ENCODE peak calls at places on chromosomes 12 and 14, in seven cellular contexts. One of them, this sample, is unnamed.
A peak's percentile ranks its signal among the peaks of the same experiment; 100 is the strongest.

GRCh38 chr14:66974397-66975025 is 214.7 kb upstream of the GARIN2 start:
- DNase-seq in left ventricle myocardium inferior: no peak
- DNase-seq in ovary: no peak
- DNase-seq in IMR-90: peak; percentile 4
- DNase-seq in CD4-positive, alpha-beta memory T cell: no peak
- DNase-seq in cardiac muscle cell: peak; percentile 12
- DNase-seq in aorta: no peak
- DNase-seq in this sample: no peak

GRCh38 chr14:71354142-71354541 is 446.9 kb downstream of the PCNX1 start:
- DNase-seq in left ventricle myocardium inferior: no peak
- DNase-seq in ovary: no peak
- DNase-seq in IMR-90: no peak
- DNase-seq in CD4-positive, alpha-beta memory T cell: no peak
- DNase-seq in cardiac muscle cell: no peak
- DNase-seq in aorta: no peak
- DNase-seq in this sample: no peak

GRCh38 chr12:51429705-51430104 is 5.1 kb downstream of the SLC4A8 start:
- DNase-seq in left ventricle myocardium inferior: no peak
- DNase-seq in ovary: no peak
- DNase-seq in IMR-90: no peak
- DNase-seq in CD4-positive, alpha-beta memory T cell: no peak
- DNase-seq in cardiac muscle cell: no peak
- DNase-seq in aorta: no peak
- DNase-seq in this sample: no peak

GRCh38 chr14:24875203-24875840 is 174.6 kb downstream of the STXBP6 start:
- DNase-seq in left ventricle myocardium inferior: no peak
- DNase-seq in ovary: no peak
- DNase-seq in IMR-90: peak; percentile 11
- DNase-seq in CD4-positive, alpha-beta memory T cell: no peak
- DNase-seq in cardiac muscle cell: no peak
- DNase-seq in aorta: no peak
- DNase-seq in this sample: no peak

GRCh38 chr12:107014050-107014449 is 27.1 kb upstream of the MTERF2 start:
- DNase-seq in left ventricle myocardium inferior: no peak
- DNase-seq in ovary: no peak
- DNase-seq in IMR-90: no peak
- DNase-seq in CD4-positive, alpha-beta memory T cell: peak; percentile 56
- DNase-seq in cardiac muscle cell: no peak
- DNase-seq in aorta: no peak
- DNase-seq in this sample: no peak

GRCh38 chr12:51118706-51119105 is 35.3 kb upstream of the CSRNP2 start:
- DNase-seq in left ventricle myocardium inferior: no peak
- DNase-seq in ovary: no peak
- DNase-seq in IMR-90: peak; percentile 84
- DNase-seq in CD4-positive, alpha-beta memory T cell: no peak
- DNase-seq in cardiac muscle cell: peak; percentile 7
- DNase-seq in aorta: no peak
- DNase-seq in this sample: no peak

GRCh38 chr14:62691613-62692489 is 353.4 kb downstream of the KCNH5 start:
- DNase-seq in left ventricle myocardium inferior: no peak
- DNase-seq in ovary: no peak
- DNase-seq in IMR-90: peak; percentile 97
- DNase-seq in CD4-positive, alpha-beta memory T cell: no peak
- DNase-seq in cardiac muscle cell: peak; percentile 97
- DNase-seq in aorta: no peak
- DNase-seq in this sample: no peak

GRCh38 chr14:31893156-31893813 is 183.8 kb upstream of the ARHGAP5 start:
- DNase-seq in left ventricle myocardium inferior: no peak
- DNase-seq in ovary: no peak
- DNase-seq in IMR-90: peak; percentile 39
- DNase-seq in CD4-positive, alpha-beta memory T cell: no peak
- DNase-seq in cardiac muscle cell: peak; percentile 3
- DNase-seq in aorta: no peak
- DNase-seq in this sample: peak; percentile 21

GRCh38 chr12:53223006-53223305 is 9.1 kb downstream of the RARG start:
- DNase-seq in left ventricle myocardium inferior: no peak
- DNase-seq in ovary: no peak
- DNase-seq in IMR-90: no peak
- DNase-seq in CD4-positive, alpha-beta memory T cell: no peak
- DNase-seq in cardiac muscle cell: no peak
- DNase-seq in aorta: peak; percentile 50
- DNase-seq in this sample: no peak

GRCh38 chr14:37824936-37825698 is 229.7 kb downstream of the TTC6 start:
- DNase-seq in left ventricle myocardium inferior: no peak
- DNase-seq in ovary: no peak
- DNase-seq in IMR-90: no peak
- DNase-seq in CD4-positive, alpha-beta memory T cell: no peak
- DNase-seq in cardiac muscle cell: peak; percentile 2
- DNase-seq in aorta: no peak
- DNase-seq in this sample: no peak

GRCh38 chr12:80559766-80560165 is 115.7 kb downstream of the PTPRQ start:
- DNase-seq in left ventricle myocardium inferior: no peak
- DNase-seq in ovary: no peak
- DNase-seq in IMR-90: no peak
- DNase-seq in CD4-positive, alpha-beta memory T cell: no peak
- DNase-seq in cardiac muscle cell: no peak
- DNase-seq in aorta: no peak
- DNase-seq in this sample: no peak

GRCh38 chr12:108700833-108701450 is 30.4 kb downstream of the CORO1C start:
- DNase-seq in left ventricle myocardium inferior: no peak
- DNase-seq in ovary: no peak
- DNase-seq in IMR-90: no peak
- DNase-seq in CD4-positive, alpha-beta memory T cell: no peak
- DNase-seq in cardiac muscle cell: no peak
- DNase-seq in aorta: no peak
- DNase-seq in this sample: no peak

GRCh38 chr12:108704527-108704926 is 26.8 kb downstream of the CORO1C start:
- DNase-seq in left ventricle myocardium inferior: no peak
- DNase-seq in ovary: no peak
- DNase-seq in IMR-90: no peak
- DNase-seq in CD4-positive, alpha-beta memory T cell: no peak
- DNase-seq in cardiac muscle cell: no peak
- DNase-seq in aorta: no peak
- DNase-seq in this sample: no peak

GRCh38 chr12:108699955-108700563 is 31.3 kb downstream of the CORO1C start:
- DNase-seq in left ventricle myocardium inferior: no peak
- DNase-seq in ovary: no peak
- DNase-seq in IMR-90: peak; percentile 64
- DNase-seq in CD4-positive, alpha-beta memory T cell: no peak
- DNase-seq in cardiac muscle cell: no peak
- DNase-seq in aorta: no peak
- DNase-seq in this sample: no peak

GRCh38 chr12:108702534-108702933 is 28.8 kb downstream of the CORO1C start:
- DNase-seq in left ventricle myocardium inferior: no peak
- DNase-seq in ovary: no peak
- DNase-seq in IMR-90: no peak
- DNase-seq in CD4-positive, alpha-beta memory T cell: no peak
- DNase-seq in cardiac muscle cell: no peak
- DNase-seq in aorta: no peak
- DNase-seq in this sample: no peak

DNA sequence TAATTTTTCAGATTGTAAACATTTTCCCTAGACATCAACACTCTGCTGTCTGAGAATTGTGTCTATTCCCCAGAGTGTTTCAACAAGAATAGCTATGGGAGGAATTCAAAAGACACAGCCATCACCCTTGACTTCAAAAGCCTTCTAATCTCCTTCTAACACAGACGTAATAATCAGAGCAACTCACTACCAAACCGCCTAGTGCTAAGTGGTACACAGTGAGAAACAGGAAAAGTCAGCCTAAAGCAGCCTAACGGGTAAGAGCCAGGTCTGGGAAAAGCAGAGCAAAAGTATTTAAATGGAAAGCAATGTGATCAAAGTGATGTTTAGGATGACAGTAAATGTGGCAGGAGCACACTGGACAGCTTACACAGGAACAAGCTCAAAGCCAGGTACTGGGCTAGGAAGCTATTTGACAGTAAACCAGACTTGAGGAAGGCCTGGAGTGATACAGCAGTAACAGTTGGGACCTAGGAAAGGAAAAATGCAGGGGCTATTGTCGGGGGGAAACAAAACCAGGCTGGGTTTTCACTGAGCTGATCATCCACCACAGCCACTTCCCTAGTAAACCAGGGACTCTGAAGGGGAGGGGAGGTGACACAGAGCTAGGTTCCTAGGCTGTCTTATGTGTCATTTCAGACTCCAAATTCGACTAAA is 29.4 kb downstream of the CORO1C start:
- DNase-seq in left ventricle myocardium inferior: no peak
- DNase-seq in ovary: no peak
- DNase-seq in IMR-90: peak; percentile 63
- DNase-seq in CD4-positive, alpha-beta memory T cell: no peak
- DNase-seq in cardiac muscle cell: peak; percentile 80
- DNase-seq in aorta: no peak
- DNase-seq in this sample: no peak
- H3K27ac ChIP-seq in left ventricle myocardium inferior: peak overlapping the region; percentile 74
- H3K27ac ChIP-seq in ovary: peak overlapping the region; percentile 57
- H3K27ac ChIP-seq in IMR-90: peak overlapping the region; percentile 91
- H3K27ac ChIP-seq in CD4-positive, alpha-beta memory T cell: no peak overlapping the region
- H3K27ac ChIP-seq in cardiac muscle cell: peak overlapping the region; percentile 99
- H3K27ac ChIP-seq in aorta: peak overlapping the region; percentile 83
- H3K27ac ChIP-seq in this sample: peak overlapping the region; percentile 74

GRCh38 chr14:105087308-105087962 is 22.2 kb upstream of the GPR132 start:
- DNase-seq in left ventricle myocardium inferior: peak; percentile 62
- DNase-seq in ovary: peak; percentile 82
- DNase-seq in IMR-90: peak; percentile 56
- DNase-seq in CD4-positive, alpha-beta memory T cell: no peak
- DNase-seq in cardiac muscle cell: peak; percentile 75
- DNase-seq in aorta: peak; percentile 84
- DNase-seq in this sample: peak; percentile 59

GRCh38 chr14:105086833-105087307 is 21.6 kb upstream of the GPR132 start:
- DNase-seq in left ventricle myocardium inferior: peak; percentile 87
- DNase-seq in ovary: peak; percentile 82
- DNase-seq in IMR-90: peak; percentile 71
- DNase-seq in CD4-positive, alpha-beta memory T cell: peak; percentile 82
- DNase-seq in cardiac muscle cell: peak; percentile 84
- DNase-seq in aorta: peak; percentile 93
- DNase-seq in this sample: peak; percentile 74

GRCh38 chr14:105088812-105089745 is 23.8 kb upstream of the GPR132 start:
- DNase-seq in left ventricle myocardium inferior: no peak
- DNase-seq in ovary: peak; percentile 50
- DNase-seq in IMR-90: peak; percentile 30
- DNase-seq in CD4-positive, alpha-beta memory T cell: no peak
- DNase-seq in cardiac muscle cell: no peak
- DNase-seq in aorta: peak; percentile 75
- DNase-seq in this sample: no peak

GRCh38 chr14:105089746-105090492 is 24.7 kb upstream of the GPR132 start:
- DNase-seq in left ventricle myocardium inferior: no peak
- DNase-seq in ovary: peak; percentile 51
- DNase-seq in IMR-90: no peak
- DNase-seq in CD4-positive, alpha-beta memory T cell: no peak
- DNase-seq in cardiac muscle cell: no peak
- DNase-seq in aorta: peak; percentile 72
- DNase-seq in this sample: no peak

DNA sequence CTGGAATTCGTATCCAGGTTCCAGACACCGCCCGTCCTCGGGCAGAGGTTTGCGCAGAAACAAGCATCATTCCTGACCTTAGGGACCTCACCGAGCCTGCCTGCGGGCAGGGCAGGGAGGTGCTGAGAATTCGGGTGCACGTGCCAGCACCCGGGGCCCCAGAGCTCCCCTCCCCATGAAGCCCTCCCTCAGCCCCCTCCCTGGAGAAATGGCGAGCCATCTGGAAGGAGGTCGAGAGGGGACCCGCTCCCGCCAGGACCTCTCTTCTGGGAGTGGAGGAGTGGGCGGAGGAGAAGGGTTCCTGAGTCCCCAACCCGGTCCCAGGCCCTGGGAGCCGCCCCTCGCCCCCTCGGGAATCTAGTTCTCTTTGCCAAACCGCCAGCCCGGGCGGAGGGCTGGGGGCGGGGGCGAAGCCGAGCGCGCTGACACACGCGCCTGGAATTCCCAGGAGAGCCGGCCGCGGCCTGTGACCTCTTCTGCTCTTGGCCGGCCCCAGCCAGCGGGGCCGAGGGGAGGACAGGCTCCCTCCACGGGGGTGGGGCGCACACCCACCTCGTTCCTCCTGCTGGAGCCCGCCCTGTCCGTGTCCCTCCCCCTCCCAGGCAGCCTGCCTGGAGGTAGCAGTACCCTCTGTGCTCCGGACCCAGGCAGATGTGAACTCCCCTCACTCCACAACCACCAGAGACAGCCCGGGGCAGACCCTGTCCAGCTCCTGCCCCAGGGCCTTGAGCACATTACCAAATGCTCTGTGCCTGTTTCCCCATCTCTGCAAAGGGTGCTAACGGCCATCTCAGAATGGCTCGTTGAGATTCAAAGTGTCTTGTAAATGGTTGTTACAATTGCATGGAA is 23.0 kb upstream of the GPR132 start:
- DNase-seq in left ventricle myocardium inferior: peak; percentile 62
- DNase-seq in ovary: peak; percentile 88
- DNase-seq in IMR-90: peak; percentile 74
- DNase-seq in CD4-positive, alpha-beta memory T cell: no peak
- DNase-seq in cardiac muscle cell: peak; percentile 86
- DNase-seq in aorta: peak; percentile 91
- DNase-seq in this sample: peak; percentile 41
- H3K4me3 ChIP-seq in left ventricle myocardium inferior: peak overlapping the region; percentile 72
- H3K4me3 ChIP-seq in ovary: peak overlapping the region; percentile 37
- H3K4me3 ChIP-seq in IMR-90: peak overlapping the region; percentile 48
- H3K4me3 ChIP-seq in CD4-positive, alpha-beta memory T cell: no peak overlapping the region
- H3K4me3 ChIP-seq in cardiac muscle cell: no peak overlapping the region
- H3K4me3 ChIP-seq in aorta: no peak overlapping the region
- H3K4me3 ChIP-seq in this sample: peak overlapping the region; percentile 62

GRCh38 chr12:89179245-89179644 is 173.1 kb downstream of the DUSP6 start:
- DNase-seq in left ventricle myocardium inferior: no peak
- DNase-seq in ovary: no peak
- DNase-seq in IMR-90: no peak
- DNase-seq in CD4-positive, alpha-beta memory T cell: no peak
- DNase-seq in cardiac muscle cell: no peak
- DNase-seq in aorta: no peak
- DNase-seq in this sample: no peak
- H3K36me3 ChIP-seq in left ventricle myocardium inferior: no peaks in the 10 kb centered on the region
- H3K36me3 ChIP-seq in ovary: no peaks in the 10 kb centered on the region
- H3K36me3 ChIP-seq in IMR-90: no peaks in the 10 kb centered on the region
- H3K36me3 ChIP-seq in CD4-positive, alpha-beta memory T cell: no peaks in the 10 kb centered on the region
- H3K36me3 ChIP-seq in cardiac muscle cell: no peaks in the 10 kb centered on the region
- H3K36me3 ChIP-seq in aorta: no peaks in the 10 kb centered on the region
- H3K36me3 ChIP-seq in this sample: no peaks in the 10 kb centered on the region

DNA sequence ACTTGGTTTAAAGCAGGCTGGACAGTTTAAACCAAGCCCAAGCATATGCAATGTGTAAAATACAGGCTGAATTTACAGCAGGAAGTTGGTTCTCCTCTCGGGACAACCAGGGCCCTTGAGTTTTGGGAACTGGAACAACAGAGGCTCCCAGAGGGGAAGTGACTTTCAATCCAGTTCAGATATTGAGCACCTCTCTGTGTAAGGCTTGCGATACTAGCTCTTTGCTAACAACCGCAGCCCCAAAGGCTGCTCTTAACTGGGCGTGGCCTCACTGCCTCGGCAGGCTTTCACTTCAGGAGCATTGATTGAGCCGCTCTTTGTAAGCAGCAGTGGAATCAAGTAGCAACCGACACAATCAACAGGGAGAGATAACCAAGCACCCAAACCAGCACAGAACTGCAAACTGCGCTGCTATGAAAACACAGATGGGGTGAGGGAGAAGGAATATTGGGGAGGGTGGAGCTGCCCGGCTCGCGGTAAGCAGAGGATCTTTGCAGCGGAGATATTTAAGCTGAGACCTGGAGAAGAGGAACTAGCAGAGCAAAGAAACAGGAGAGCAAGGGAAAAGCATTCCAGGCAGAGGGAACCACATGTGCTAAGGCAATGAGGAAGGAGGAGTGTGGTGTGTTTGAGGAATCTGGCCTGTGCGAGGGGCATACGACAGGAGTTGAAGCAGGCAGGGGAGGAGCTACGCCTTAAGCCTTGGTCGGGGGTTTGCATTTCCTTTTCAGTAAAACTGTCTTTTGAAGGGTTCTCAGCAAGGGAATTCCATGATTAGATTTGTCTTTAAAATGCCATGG is 17.3 kb upstream of the YY1 start:
- DNase-seq in left ventricle myocardium inferior: peak; percentile 39
- DNase-seq in ovary: peak; percentile 43
- DNase-seq in IMR-90: peak; percentile 62
- DNase-seq in CD4-positive, alpha-beta memory T cell: peak; percentile 77
- DNase-seq in cardiac muscle cell: peak; percentile 61
- DNase-seq in aorta: no peak
- DNase-seq in this sample: peak; percentile 52
- H3K27ac ChIP-seq in left ventricle myocardium inferior: peak overlapping the region; percentile 52
- H3K27ac ChIP-seq in ovary: no peak overlapping the region
- H3K27ac ChIP-seq in IMR-90: peak overlapping the region; percentile 59
- H3K27ac ChIP-seq in CD4-positive, alpha-beta memory T cell: peak overlapping the region; percentile 76
- H3K27ac ChIP-seq in cardiac muscle cell: peak overlapping the region; percentile 13
- H3K27ac ChIP-seq in aorta: no peak overlapping the region
- H3K27ac ChIP-seq in this sample: peak overlapping the region; percentile 34